ENCODE peak calls at places on chromosome 20, in seven cellular contexts. D is IMR-90; C is HepG2; U is adrenal gland; L is MM.1S; T is effector memory CD4-positive, alpha-beta T cell; P is bronchial epithelial cell. W is an unnamed sample.
A peak's percentile ranks its signal among the peaks of the same experiment; 100 is the strongest.

GRCh38 chr20:19964289-19965263 is 52.6 kb upstream of the NAA20 start:
- DNase-seq in P (peak; percentile 84), T (no peak), U (no peak), C (peak; percentile 99), L (no peak), D (peak; percentile 97), W (no peak)

GRCh38 chr20:34751453-34751852 is 47.3 kb downstream of the TP53INP2 start:
- DNase-seq in L (no peak), P (no peak), C (no peak), U (no peak), T (no peak), D (peak; percentile 17), W (no peak)

GRCh38 chr20:14919473-14920157 is 582.2 kb upstream of the FLRT3 start:
- DNase-seq in T (no peak), U (no peak), P (peak; percentile 86), L (no peak), C (no peak), D (no peak), W (no peak)

GRCh38 chr20:3563113-3563512 is 92.3 kb downstream of the ATRN start:
- DNase-seq in D (peak; percentile 71), C (no peak), L (no peak), U (no peak), T (no peak), P (no peak), W (no peak)

GRCh38 chr20:50136822-50137599 is 16.5 kb downstream of the PEDS1 start:
- DNase-seq in T (no peak), D (peak; percentile 59), C (no peak), L (no peak), U (no peak), P (peak; percentile 81), W (no peak)

GRCh38 chr20:41655966-41656685 is 37.9 kb upstream of the CHD6 start:
- DNase-seq in U (no peak), D (no peak), C (no peak), P (no peak), T (no peak), L (no peak), W (no peak)

GRCh38 chr20:51540585-51540984 is 1.9 kb downstream of the NFATC2 start:
- DNase-seq in U (no peak), P (no peak), C (no peak), L (no peak), D (no peak), T (no peak), W (no peak)

GRCh38 chr20:62652894-62653305 is 10.6 kb downstream of the SLCO4A1 start:
- DNase-seq in D (no peak), P (no peak), L (no peak), T (no peak), C (no peak), U (peak; percentile 80), W (no peak)

GRCh38 chr20:11271319-11271718 is 597.5 kb upstream of the JAG1 start:
- DNase-seq in D (no peak), C (peak; percentile 30), T (no peak), L (no peak), U (no peak), P (no peak), W (no peak)

GRCh38 chr20:12057778-12058177 is 140.1 kb downstream of the BTBD3 start:
- DNase-seq in T (no peak), P (no peak), U (no peak), D (no peak), L (no peak), C (no peak), W (no peak)

GRCh38 chr20:17709361-17710293 is 9.9 kb downstream of the BANF2 start:
- DNase-seq in U (no peak), D (no peak), P (no peak), C (peak; percentile 28), L (no peak), T (no peak), W (no peak)

GRCh38 chr20:47318596-47319516 is 37.6 kb downstream of the ZMYND8 start:
- DNase-seq in L (no peak), D (peak; percentile 69), U (peak; percentile 96), C (peak; percentile 62), T (no peak), P (peak; percentile 65), W (peak; percentile 86)

GRCh38 chr20:51187318-51187717 is 164.4 kb upstream of the KCNG1 start:
- DNase-seq in U (no peak), C (no peak), P (no peak), T (no peak), L (no peak), D (no peak), W (no peak)

GRCh38 chr20:16098890-16099639 is 474.2 kb downstream of the KIF16B start:
- DNase-seq in D (no peak), U (no peak), P (peak; percentile 8), T (no peak), C (peak; percentile 78), L (no peak), W (no peak)

GRCh38 chr20:43379239-43379917 is 78.3 kb upstream of the SRSF6 start:
- DNase-seq in U (no peak), D (peak; percentile 96), C (peak; percentile 27), T (no peak), P (peak; percentile 45), L (no peak), W (no peak)

GRCh38 chr20:23350855-23351838 is 556 bp downstream of the NXT1 start:
- DNase-seq in L (peak; percentile 48), D (peak; percentile 45), C (peak; percentile 85), T (peak; percentile 40), U (peak; percentile 75), P (peak; percentile 61), W (peak; percentile 58)

GRCh38 chr20:2463616-2464365 is 6.8 kb downstream of the SNRPB start:
- DNase-seq in U (no peak), T (no peak), L (no peak), P (no peak), C (no peak), D (no peak), W (no peak)

GRCh38 chr20:2459981-2460751 is 10.4 kb downstream of the SNRPB start:
- DNase-seq in P (no peak), D (no peak), T (no peak), C (no peak), U (no peak), L (no peak), W (no peak)

GRCh38 chr20:2462484-2462883 is 8.1 kb downstream of the SNRPB start:
- DNase-seq in U (no peak), T (no peak), L (no peak), C (no peak), P (no peak), D (no peak), W (no peak)

GRCh38 chr20:2458919-2459499 is 11.6 kb downstream of the SNRPB start:
- DNase-seq in L (no peak), C (no peak), T (no peak), D (no peak), U (no peak), P (no peak), W (no peak)

DNA sequence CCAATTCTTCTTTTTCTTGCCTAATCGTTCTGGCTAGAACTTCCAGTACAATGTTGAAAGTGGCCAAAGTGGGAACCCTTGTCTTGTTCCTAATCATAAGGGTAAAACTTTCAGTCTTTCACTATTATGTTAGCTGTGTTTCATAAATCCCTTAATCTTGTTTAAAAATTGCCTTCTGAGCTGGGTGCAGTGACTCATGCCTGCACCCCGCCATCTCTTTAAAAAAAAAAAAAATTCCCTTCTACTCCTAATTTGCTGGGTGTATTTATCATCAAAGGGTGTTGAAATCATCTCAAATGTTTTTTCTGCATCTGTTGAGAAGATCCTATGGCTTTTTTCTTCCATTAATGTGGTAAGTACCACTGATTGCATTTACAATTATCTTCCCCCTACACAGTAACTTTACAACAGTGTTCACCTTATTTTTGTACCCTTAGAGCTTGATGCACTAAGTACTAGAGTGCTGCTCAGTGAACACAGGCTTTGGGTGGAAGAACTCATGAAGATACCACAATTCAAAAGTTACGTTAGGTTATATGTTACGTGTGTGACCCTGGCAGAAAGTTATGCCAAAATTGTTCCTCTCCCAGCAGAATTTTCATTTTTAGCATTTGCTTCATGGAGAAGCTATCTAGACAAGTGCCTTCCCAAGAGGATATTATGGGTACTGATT is 9.7 kb downstream of the SNRPB start:
- DNase-seq in C (no peak), D (no peak), T (no peak), P (no peak), L (no peak), U (no peak), W (no peak)
- H3K36me3 ChIP-seq in C (peaks cover 37% of the 10 kb centered on the region), D (peaks cover 47% of the 10 kb centered on the region), T (peaks cover 63% of the 10 kb centered on the region), P (peaks cover 29% of the 10 kb centered on the region), L (peaks cover 41% of the 10 kb centered on the region), U (peaks cover 75% of the 10 kb centered on the region), W (peaks cover 77% of the 10 kb centered on the region)

GRCh38 chr20:48920527-48921167 is 864 bp upstream of the ARFGEF2 start:
- DNase-seq in D (no peak), P (no peak), C (no peak), T (no peak), U (peak; percentile 69), L (no peak), W (no peak)

GRCh38 chr20:48921883-48922867 is 664 bp downstream of the ARFGEF2 start:
- DNase-seq in P (peak; percentile 62), D (peak; percentile 34), C (peak; percentile 67), U (peak; percentile 76), T (peak; percentile 3), L (peak; percentile 41), W (no peak)

GRCh38 chr20:48921168-48921882 is at the start of gene ARFGEF2:
- DNase-seq in T (peak; percentile 80), U (peak; percentile 95), C (peak; percentile 92), L (peak; percentile 96), D (peak; percentile 87), P (peak; percentile 68), W (peak; percentile 94)

GRCh38 chr20:48919336-48919881 is 2.1 kb upstream of the ARFGEF2 start:
- DNase-seq in C (no peak), P (no peak), U (no peak), T (no peak), D (no peak), L (no peak), W (no peak)

DNA sequence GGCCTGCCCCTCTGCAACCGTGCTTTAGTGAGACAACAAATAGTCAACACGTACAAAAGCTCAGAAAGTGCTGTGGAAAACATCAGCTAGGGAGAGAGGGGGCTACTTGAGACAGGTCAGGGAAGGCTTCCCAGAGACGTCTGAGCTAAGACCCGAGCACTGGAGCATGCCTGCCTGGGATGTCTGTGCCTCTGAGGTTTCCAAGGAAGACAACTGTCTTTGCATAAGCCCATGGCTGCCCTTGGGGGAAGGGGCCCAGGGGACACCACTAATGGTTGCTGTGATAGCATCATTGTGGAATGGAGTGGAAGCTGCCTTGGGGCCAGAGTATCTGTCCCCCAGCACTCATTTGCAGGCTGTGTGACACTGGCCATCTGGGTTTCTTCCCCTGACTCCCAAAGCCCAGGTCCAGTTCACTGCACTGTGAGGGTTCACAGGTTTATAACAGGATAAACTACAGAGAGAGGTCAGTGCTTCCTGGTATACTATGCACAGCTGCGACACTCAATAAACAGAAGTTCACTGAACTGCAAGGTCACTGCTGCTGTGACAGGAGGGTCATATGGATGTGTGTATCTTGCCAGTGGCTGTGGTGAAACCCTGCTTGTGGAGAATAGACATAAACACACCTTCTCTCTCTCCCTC is 1.5 kb upstream of the ARFGEF2 start:
- DNase-seq in U (peak; percentile 74), C (peak; percentile 98), P (no peak), D (no peak), L (peak; percentile 6), T (no peak), W (no peak)
- H3K36me3 ChIP-seq in U (no peaks in the 10 kb centered on the region), C (no peaks in the 10 kb centered on the region), P (no peaks in the 10 kb centered on the region), D (no peaks in the 10 kb centered on the region), L (no peaks in the 10 kb centered on the region), T (no peaks in the 10 kb centered on the region), W (no peaks in the 10 kb centered on the region)

GRCh38 chr20:25211273-25211672 is 15.8 kb downstream of the ENTPD6 start:
- DNase-seq in P (no peak), C (no peak), U (no peak), L (no peak), D (no peak), T (no peak), W (no peak)
- H3K36me3 ChIP-seq in P (peaks cover 30% of the 10 kb centered on the region), C (peaks cover 49% of the 10 kb centered on the region), U (peaks cover 66% of the 10 kb centered on the region), L (peaks cover 4% of the 10 kb centered on the region), D (peaks cover 26% of the 10 kb centered on the region), T (peaks cover 48% of the 10 kb centered on the region), W (peaks cover 47% of the 10 kb centered on the region)

GRCh38 chr20:57259179-57260021 is 7.0 kb downstream of the BMP7 start:
- DNase-seq in P (no peak), T (no peak), D (no peak), C (no peak), U (no peak), L (no peak), W (no peak)
- H3K36me3 ChIP-seq in P (no peaks in the 10 kb centered on the region), T (no peaks in the 10 kb centered on the region), D (no peaks in the 10 kb centered on the region), C (no peaks in the 10 kb centered on the region), U (no peaks in the 10 kb centered on the region), L (no peaks in the 10 kb centered on the region), W (no peaks in the 10 kb centered on the region)

W was measured in CD4-positive, CD25-positive, alpha-beta regulatory T cell.